ENCODE peak calls at places on chromosomes 2 and 18, in six cellular contexts. One of them, this sample, is unnamed.
A peak's percentile ranks its signal among the peaks of the same experiment; 100 is the strongest.

GRCh38 chr2:129758461-129759185 is 220.8 kb upstream of the RAB6C start:
- DNase-seq in WERI-Rb-1: no peak
- DNase-seq in breast epithelium: no peak
- DNase-seq in upper lobe of right lung: no peak
- DNase-seq in A549: no peak
- DNase-seq in GM06990: no peak
- DNase-seq in this sample: no peak

GRCh38 chr18:11553098-11553940 is 56.1 kb upstream of the SLC35G4 start:
- DNase-seq in upper lobe of right lung: no peak
- DNase-seq in GM06990: no peak
- DNase-seq in A549: peak; percentile 52
- DNase-seq in WERI-Rb-1: peak; percentile 51
- DNase-seq in breast epithelium: no peak
- DNase-seq in this sample: peak; percentile 46

GRCh38 chr2:7209776-7210555 is 292.8 kb downstream of the RNF144A start:
- DNase-seq in breast epithelium: no peak
- DNase-seq in upper lobe of right lung: no peak
- DNase-seq in GM06990: no peak
- DNase-seq in WERI-Rb-1: peak; percentile 41
- DNase-seq in A549: no peak
- DNase-seq in this sample: no peak

GRCh38 chr2:26011990-26012856 is 21.7 kb upstream of the RAB10 start:
- DNase-seq in upper lobe of right lung: peak; percentile 82
- DNase-seq in breast epithelium: peak; percentile 69
- DNase-seq in WERI-Rb-1: peak; percentile 88
- DNase-seq in A549: peak; percentile 100
- DNase-seq in GM06990: no peak
- DNase-seq in this sample: peak; percentile 90

GRCh38 chr2:32135409-32135808 is 30.3 kb upstream of the SLC30A6 start:
- DNase-seq in breast epithelium: no peak
- DNase-seq in GM06990: peak; percentile 37
- DNase-seq in A549: peak; percentile 92
- DNase-seq in upper lobe of right lung: peak; percentile 33
- DNase-seq in WERI-Rb-1: no peak
- DNase-seq in this sample: peak; percentile 76

GRCh38 chr2:71879509-71880184 is 268.0 kb downstream of the CYP26B1 start:
- DNase-seq in upper lobe of right lung: no peak
- DNase-seq in breast epithelium: no peak
- DNase-seq in A549: no peak
- DNase-seq in WERI-Rb-1: no peak
- DNase-seq in GM06990: no peak
- DNase-seq in this sample: no peak

GRCh38 chr2:191946471-191947182 is 99.7 kb upstream of the CAVIN2 start:
- DNase-seq in A549: no peak
- DNase-seq in GM06990: no peak
- DNase-seq in breast epithelium: no peak
- DNase-seq in WERI-Rb-1: no peak
- DNase-seq in upper lobe of right lung: no peak
- DNase-seq in this sample: no peak

GRCh38 chr2:105883911-105884694 is 139.4 kb downstream of the NCK2 start:
- DNase-seq in upper lobe of right lung: no peak
- DNase-seq in GM06990: no peak
- DNase-seq in WERI-Rb-1: no peak
- DNase-seq in breast epithelium: no peak
- DNase-seq in A549: no peak
- DNase-seq in this sample: no peak

GRCh38 chr2:191759650-191760049 is 81.7 kb downstream of the NABP1 start:
- DNase-seq in WERI-Rb-1: no peak
- DNase-seq in upper lobe of right lung: no peak
- DNase-seq in A549: no peak
- DNase-seq in breast epithelium: no peak
- DNase-seq in GM06990: no peak
- DNase-seq in this sample: no peak

GRCh38 chr2:158205215-158205614 is 103.5 kb downstream of the UPP2 start:
- DNase-seq in upper lobe of right lung: no peak
- DNase-seq in GM06990: no peak
- DNase-seq in breast epithelium: no peak
- DNase-seq in A549: no peak
- DNase-seq in WERI-Rb-1: no peak
- DNase-seq in this sample: no peak

DNA sequence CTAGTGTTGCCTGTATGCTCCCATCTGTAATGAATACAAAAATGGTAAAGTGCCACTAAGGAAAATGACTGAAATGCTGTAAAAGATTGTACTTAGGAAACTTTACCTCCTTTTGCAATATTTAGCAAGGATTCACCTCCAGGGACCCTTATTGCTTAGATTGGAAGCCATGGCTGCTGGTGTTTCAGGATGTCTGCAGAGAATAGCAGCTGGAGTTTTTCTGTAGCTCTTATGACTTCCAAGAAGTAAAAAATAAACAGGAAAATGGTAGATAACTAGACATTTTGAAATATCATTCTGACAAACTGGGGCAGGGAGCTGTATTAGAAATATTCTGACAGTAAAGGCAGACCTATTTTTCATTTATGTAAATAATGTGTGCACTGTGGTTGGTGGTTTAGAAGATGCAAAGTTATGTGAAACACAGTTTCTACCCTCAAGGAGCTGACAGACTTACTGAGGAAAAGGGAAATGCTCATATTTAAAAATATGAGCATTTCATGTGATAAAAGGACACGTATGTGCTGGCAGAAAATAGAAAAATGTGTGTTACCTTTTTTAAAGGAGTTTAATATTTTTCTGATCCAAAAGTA is 224.9 kb upstream of the BOD1L2 start:
- DNase-seq in GM06990: no peak
- DNase-seq in A549: no peak
- DNase-seq in upper lobe of right lung: no peak
- DNase-seq in breast epithelium: no peak
- DNase-seq in WERI-Rb-1: no peak
- DNase-seq in this sample: no peak
- H3K4me3 ChIP-seq in GM06990: no peak overlapping the region
- H3K4me3 ChIP-seq in A549: no peak overlapping the region
- H3K4me3 ChIP-seq in upper lobe of right lung: no peak overlapping the region
- H3K4me3 ChIP-seq in breast epithelium: no peak overlapping the region
- H3K4me3 ChIP-seq in WERI-Rb-1: no peak overlapping the region
- H3K4me3 ChIP-seq in this sample: no peak overlapping the region

DNA sequence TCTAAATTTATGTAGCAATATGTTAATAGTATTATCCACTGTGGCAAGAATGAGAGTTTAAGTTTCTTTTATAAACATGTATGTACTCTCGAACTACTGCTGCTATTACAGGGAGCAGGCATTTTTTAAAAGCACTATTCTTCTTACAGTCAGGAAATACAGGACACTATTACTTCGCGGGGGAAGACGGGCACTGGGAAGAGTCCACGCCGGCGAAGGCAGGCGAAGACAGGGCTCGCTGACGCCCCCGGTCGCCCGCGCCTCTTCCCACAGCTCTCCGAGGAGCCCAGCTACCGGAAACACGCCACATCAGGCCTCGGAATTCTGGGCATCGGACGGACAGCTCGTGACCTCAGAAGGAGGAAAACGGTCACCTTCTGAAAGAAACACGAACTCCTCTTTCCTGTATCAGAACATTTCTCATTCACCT is 90.2 kb downstream of the FAM161A start:
- DNase-seq in breast epithelium: peak; percentile 77
- DNase-seq in A549: peak; percentile 93
- DNase-seq in upper lobe of right lung: peak; percentile 90
- DNase-seq in WERI-Rb-1: peak; percentile 90
- DNase-seq in GM06990: no peak
- DNase-seq in this sample: peak; percentile 83
- TF ChIP-seq CTCF in breast epithelium: no peak
- TF ChIP-seq CTCF in A549: peak; percentile 48
- TF ChIP-seq CTCF in upper lobe of right lung: peak; percentile 25
- TF ChIP-seq CTCF in WERI-Rb-1: peak; percentile 51
- TF ChIP-seq CTCF in GM06990: peak; percentile 42
- TF ChIP-seq CTCF in this sample: peak; percentile 28

DNA sequence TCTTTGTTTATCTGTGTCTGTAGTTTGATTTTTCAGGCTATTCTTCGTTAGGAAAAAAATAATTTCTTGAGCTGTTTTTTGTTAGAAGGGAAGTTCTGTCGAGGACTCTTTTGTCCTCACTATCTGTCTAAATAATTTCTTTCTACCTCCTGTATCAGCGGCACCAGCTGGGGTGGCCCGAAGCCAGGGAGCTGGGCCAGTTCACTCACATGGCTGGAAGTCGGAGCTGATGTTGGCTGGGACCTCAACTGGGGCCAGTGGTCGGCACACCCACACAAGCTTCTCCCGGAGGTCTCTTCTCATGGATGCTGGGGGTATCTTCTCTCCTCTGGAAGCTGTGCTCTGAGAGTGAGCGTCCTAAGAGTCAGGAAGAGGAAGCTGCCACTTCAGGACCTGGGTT is 8.0 kb upstream of the PDIA6 start:
- DNase-seq in upper lobe of right lung: no peak
- DNase-seq in breast epithelium: no peak
- DNase-seq in A549: no peak
- DNase-seq in GM06990: no peak
- DNase-seq in WERI-Rb-1: no peak
- DNase-seq in this sample: no peak
- H3K4me3 ChIP-seq in upper lobe of right lung: no peak overlapping the region
- H3K4me3 ChIP-seq in breast epithelium: no peak overlapping the region
- H3K4me3 ChIP-seq in A549: no peak overlapping the region
- H3K4me3 ChIP-seq in GM06990: no peak overlapping the region
- H3K4me3 ChIP-seq in WERI-Rb-1: no peak overlapping the region
- H3K4me3 ChIP-seq in this sample: no peak overlapping the region

GRCh38 chr2:10331702-10332401 is 29.1 kb downstream of the HPCAL1 start:
- DNase-seq in A549: no peak
- DNase-seq in WERI-Rb-1: no peak
- DNase-seq in GM06990: peak; percentile 39
- DNase-seq in upper lobe of right lung: no peak
- DNase-seq in breast epithelium: peak; percentile 27
- DNase-seq in this sample: no peak

GRCh38 chr2:10330700-10331032 is 28.0 kb downstream of the HPCAL1 start:
- DNase-seq in GM06990: no peak
- DNase-seq in WERI-Rb-1: no peak
- DNase-seq in breast epithelium: no peak
- DNase-seq in A549: no peak
- DNase-seq in upper lobe of right lung: no peak
- DNase-seq in this sample: no peak

GRCh38 chr2:10332402-10333246 is 29.9 kb downstream of the HPCAL1 start:
- DNase-seq in WERI-Rb-1: no peak
- DNase-seq in upper lobe of right lung: no peak
- DNase-seq in breast epithelium: peak; percentile 39
- DNase-seq in A549: no peak
- DNase-seq in GM06990: no peak
- DNase-seq in this sample: no peak

GRCh38 chr2:10329880-10330699 is 27.4 kb downstream of the HPCAL1 start:
- DNase-seq in WERI-Rb-1: peak; percentile 45
- DNase-seq in GM06990: no peak
- DNase-seq in upper lobe of right lung: no peak
- DNase-seq in breast epithelium: no peak
- DNase-seq in A549: peak; percentile 80
- DNase-seq in this sample: peak; percentile 10

DNA sequence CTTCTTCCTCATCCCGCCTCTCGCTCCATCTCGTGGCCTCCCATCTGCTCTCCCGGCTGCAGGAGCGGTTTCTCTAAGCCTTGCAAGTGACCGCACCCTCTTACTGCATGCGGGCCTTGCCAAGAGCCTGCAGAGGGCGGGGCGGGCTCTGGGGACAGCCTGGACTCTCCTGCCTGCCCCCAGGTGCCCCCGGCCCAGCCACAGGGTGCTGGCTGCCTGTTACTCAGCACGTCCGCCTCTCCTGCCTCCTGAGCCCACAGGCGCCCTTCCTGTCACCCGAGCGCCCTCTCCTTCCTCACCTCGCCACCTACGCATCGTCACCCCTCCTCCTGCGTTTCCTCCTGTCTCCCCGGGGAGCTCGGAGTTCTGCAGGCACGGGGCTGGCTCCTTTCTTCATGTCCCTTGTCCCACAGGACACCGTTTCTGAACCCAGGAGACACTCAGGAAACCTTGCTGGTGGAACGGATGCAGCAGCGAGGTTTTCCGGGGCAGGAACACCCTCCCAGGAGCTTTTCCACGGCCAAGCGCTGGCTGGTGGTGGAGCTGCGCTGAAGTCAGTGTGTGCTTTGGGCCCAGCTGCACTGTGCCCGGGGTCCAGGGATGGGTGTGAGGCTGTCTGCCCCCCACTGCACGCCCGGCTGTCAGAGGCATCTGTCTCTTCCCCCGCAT is 28.5 kb downstream of the HPCAL1 start:
- DNase-seq in A549: peak; percentile 81
- DNase-seq in breast epithelium: no peak
- DNase-seq in WERI-Rb-1: peak; percentile 96
- DNase-seq in upper lobe of right lung: peak; percentile 92
- DNase-seq in GM06990: peak; percentile 54
- DNase-seq in this sample: no peak
- TF ChIP-seq CTCF in A549: no peak
- TF ChIP-seq CTCF in breast epithelium: no peak
- TF ChIP-seq CTCF in WERI-Rb-1: peak; percentile 37
- TF ChIP-seq CTCF in upper lobe of right lung: no peak
- TF ChIP-seq CTCF in GM06990: no peak
- TF ChIP-seq CTCF in this sample: no peak

GRCh38 chr2:160700006-160700405 is 206.4 kb upstream of the RBMS1 start:
- DNase-seq in WERI-Rb-1: no peak
- DNase-seq in GM06990: no peak
- DNase-seq in A549: no peak
- DNase-seq in upper lobe of right lung: no peak
- DNase-seq in breast epithelium: no peak
- DNase-seq in this sample: no peak

GRCh38 chr2:160701822-160702221 is 208.2 kb upstream of the RBMS1 start:
- DNase-seq in GM06990: no peak
- DNase-seq in upper lobe of right lung: no peak
- DNase-seq in WERI-Rb-1: no peak
- DNase-seq in A549: no peak
- DNase-seq in breast epithelium: no peak
- DNase-seq in this sample: no peak

GRCh38 chr2:160700415-160700814 is 206.8 kb upstream of the RBMS1 start:
- DNase-seq in breast epithelium: no peak
- DNase-seq in upper lobe of right lung: no peak
- DNase-seq in GM06990: no peak
- DNase-seq in WERI-Rb-1: no peak
- DNase-seq in A549: no peak
- DNase-seq in this sample: no peak

GRCh38 chr2:160703648-160704585 is 210.3 kb upstream of the RBMS1 start:
- DNase-seq in upper lobe of right lung: no peak
- DNase-seq in WERI-Rb-1: peak; percentile 16
- DNase-seq in breast epithelium: no peak
- DNase-seq in GM06990: peak; percentile 61
- DNase-seq in A549: no peak
- DNase-seq in this sample: no peak
- H3K4me3 ChIP-seq in upper lobe of right lung: no peak overlapping the region
- H3K4me3 ChIP-seq in WERI-Rb-1: no peak overlapping the region
- H3K4me3 ChIP-seq in breast epithelium: no peak overlapping the region
- H3K4me3 ChIP-seq in GM06990: peak overlapping the region; percentile 22
- H3K4me3 ChIP-seq in A549: no peak overlapping the region
- H3K4me3 ChIP-seq in this sample: no peak overlapping the region

GRCh38 chr2:45439788-45440773 is 171.0 kb downstream of the SRBD1 start:
- DNase-seq in WERI-Rb-1: no peak
- DNase-seq in breast epithelium: no peak
- DNase-seq in upper lobe of right lung: no peak
- DNase-seq in GM06990: peak; percentile 24
- DNase-seq in A549: peak; percentile 29
- DNase-seq in this sample: no peak
- TF ChIP-seq CTCF in WERI-Rb-1: no peak
- TF ChIP-seq CTCF in breast epithelium: no peak
- TF ChIP-seq CTCF in upper lobe of right lung: no peak
- TF ChIP-seq CTCF in GM06990: no peak
- TF ChIP-seq CTCF in A549: peak; percentile 28
- TF ChIP-seq CTCF in this sample: no peak

DNA sequence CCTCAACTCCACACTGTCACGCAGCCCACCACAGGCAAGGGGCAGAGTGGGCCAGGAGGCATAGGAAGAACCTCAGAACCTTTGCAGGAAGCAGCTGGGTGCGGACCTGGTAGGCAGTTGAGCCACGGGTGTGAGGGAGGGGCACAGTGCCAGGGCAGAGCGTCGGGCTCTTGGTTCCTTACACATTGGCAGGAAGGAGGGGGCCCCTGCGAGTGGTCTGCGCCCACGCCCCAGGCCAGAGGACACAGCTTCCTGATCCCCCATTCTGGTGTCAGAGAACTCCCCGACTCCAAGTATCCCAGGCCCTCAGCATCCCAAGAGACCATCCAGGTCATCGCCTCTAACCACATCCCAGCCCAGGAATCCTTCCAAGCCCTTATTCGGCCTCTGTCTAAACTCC is 61.5 kb downstream of the TNS1 start:
- DNase-seq in upper lobe of right lung: peak; percentile 73
- DNase-seq in WERI-Rb-1: no peak
- DNase-seq in GM06990: no peak
- DNase-seq in breast epithelium: no peak
- DNase-seq in A549: no peak
- DNase-seq in this sample: no peak
- H3K4me3 ChIP-seq in upper lobe of right lung: peak overlapping the region; percentile 86
- H3K4me3 ChIP-seq in WERI-Rb-1: no peak overlapping the region
- H3K4me3 ChIP-seq in GM06990: no peak overlapping the region
- H3K4me3 ChIP-seq in breast epithelium: peak overlapping the region; percentile 59
- H3K4me3 ChIP-seq in A549: no peak overlapping the region
- H3K4me3 ChIP-seq in this sample: no peak overlapping the region